ENCODE peak calls at places on chromosomes 5 and 9, in ten cellular contexts. One of them, this sample, is unnamed.
A peak's percentile ranks its signal among the peaks of the same experiment; 100 is the strongest.

GRCh38 chr9:130265431-130266235 is at the start of gene HMCN2:
- DNase-seq in transverse colon: no peak
- DNase-seq in astrocyte of the spinal cord: no peak
- DNase-seq in Panc1: no peak
- DNase-seq in ovary: no peak
- DNase-seq in breast epithelium: peak; percentile 40
- DNase-seq in pancreas: no peak
- DNase-seq in left ventricle myocardium inferior: peak; percentile 56
- DNase-seq in AG09309: no peak
- DNase-seq in upper lobe of right lung: no peak
- DNase-seq in this sample: peak; percentile 24

GRCh38 chr5:9350301-9350797 is 195.5 kb downstream of the SEMA5A start:
- DNase-seq in ovary: no peak
- DNase-seq in left ventricle myocardium inferior: no peak
- DNase-seq in AG09309: peak; percentile 75
- DNase-seq in Panc1: no peak
- DNase-seq in pancreas: no peak
- DNase-seq in transverse colon: no peak
- DNase-seq in astrocyte of the spinal cord: peak; percentile 65
- DNase-seq in upper lobe of right lung: no peak
- DNase-seq in breast epithelium: no peak
- DNase-seq in this sample: peak; percentile 75

GRCh38 chr5:129906177-129906887 is 2.1 kb downstream of the CHSY3 start:
- DNase-seq in AG09309: no peak
- DNase-seq in Panc1: no peak
- DNase-seq in left ventricle myocardium inferior: no peak
- DNase-seq in breast epithelium: no peak
- DNase-seq in ovary: no peak
- DNase-seq in upper lobe of right lung: peak; percentile 47
- DNase-seq in astrocyte of the spinal cord: peak; percentile 57
- DNase-seq in pancreas: no peak
- DNase-seq in transverse colon: peak; percentile 9
- DNase-seq in this sample: peak; percentile 33

GRCh38 chr5:1058988-1059883 is 50.6 kb downstream of the NKD2 start:
- DNase-seq in pancreas: no peak
- DNase-seq in astrocyte of the spinal cord: no peak
- DNase-seq in upper lobe of right lung: no peak
- DNase-seq in left ventricle myocardium inferior: peak; percentile 16
- DNase-seq in ovary: no peak
- DNase-seq in Panc1: no peak
- DNase-seq in AG09309: no peak
- DNase-seq in transverse colon: no peak
- DNase-seq in breast epithelium: no peak
- DNase-seq in this sample: no peak

GRCh38 chr9:112898872-112899281 is 8.2 kb upstream of the SLC46A2 start:
- DNase-seq in AG09309: no peak
- DNase-seq in ovary: no peak
- DNase-seq in astrocyte of the spinal cord: no peak
- DNase-seq in left ventricle myocardium inferior: no peak
- DNase-seq in transverse colon: no peak
- DNase-seq in Panc1: no peak
- DNase-seq in pancreas: no peak
- DNase-seq in upper lobe of right lung: no peak
- DNase-seq in breast epithelium: no peak
- DNase-seq in this sample: no peak

GRCh38 chr9:35749515-35750255 is 598 bp downstream of the RGP1 start:
- DNase-seq in Panc1: no peak
- DNase-seq in breast epithelium: no peak
- DNase-seq in upper lobe of right lung: peak; percentile 78
- DNase-seq in astrocyte of the spinal cord: no peak
- DNase-seq in ovary: peak; percentile 45
- DNase-seq in transverse colon: peak; percentile 75
- DNase-seq in AG09309: no peak
- DNase-seq in left ventricle myocardium inferior: no peak
- DNase-seq in pancreas: peak; percentile 49
- DNase-seq in this sample: peak; percentile 41

GRCh38 chr5:170159101-170159698 is 53.5 kb downstream of the FOXI1 start:
- DNase-seq in upper lobe of right lung: no peak
- DNase-seq in transverse colon: no peak
- DNase-seq in Panc1: no peak
- DNase-seq in ovary: no peak
- DNase-seq in AG09309: peak; percentile 62
- DNase-seq in astrocyte of the spinal cord: peak; percentile 47
- DNase-seq in pancreas: no peak
- DNase-seq in left ventricle myocardium inferior: no peak
- DNase-seq in breast epithelium: no peak
- DNase-seq in this sample: peak; percentile 23

GRCh38 chr9:93501406-93501805 is 48.0 kb upstream of the FAM120AOS start:
- DNase-seq in pancreas: no peak
- DNase-seq in transverse colon: no peak
- DNase-seq in left ventricle myocardium inferior: no peak
- DNase-seq in upper lobe of right lung: no peak
- DNase-seq in breast epithelium: no peak
- DNase-seq in astrocyte of the spinal cord: peak; percentile 46
- DNase-seq in Panc1: no peak
- DNase-seq in ovary: no peak
- DNase-seq in AG09309: no peak
- DNase-seq in this sample: no peak

GRCh38 chr5:159773062-159773924 is 143.0 kb upstream of the ADRA1B start:
- DNase-seq in transverse colon: peak; percentile 60
- DNase-seq in ovary: peak; percentile 88
- DNase-seq in breast epithelium: peak; percentile 54
- DNase-seq in AG09309: peak; percentile 46
- DNase-seq in Panc1: peak; percentile 15
- DNase-seq in pancreas: peak; percentile 34
- DNase-seq in upper lobe of right lung: peak; percentile 86
- DNase-seq in astrocyte of the spinal cord: peak; percentile 95
- DNase-seq in left ventricle myocardium inferior: peak; percentile 77
- DNase-seq in this sample: peak; percentile 84

GRCh38 chr9:27468450-27469110 is 55.5 kb upstream of the IFNK start:
- DNase-seq in upper lobe of right lung: no peak
- DNase-seq in transverse colon: no peak
- DNase-seq in breast epithelium: no peak
- DNase-seq in Panc1: no peak
- DNase-seq in ovary: no peak
- DNase-seq in pancreas: no peak
- DNase-seq in left ventricle myocardium inferior: no peak
- DNase-seq in AG09309: no peak
- DNase-seq in astrocyte of the spinal cord: peak; percentile 57
- DNase-seq in this sample: no peak

GRCh38 chr9:13857521-13857920 is 456.4 kb downstream of the NFIB start:
- DNase-seq in ovary: no peak
- DNase-seq in astrocyte of the spinal cord: no peak
- DNase-seq in pancreas: no peak
- DNase-seq in transverse colon: no peak
- DNase-seq in left ventricle myocardium inferior: no peak
- DNase-seq in upper lobe of right lung: no peak
- DNase-seq in AG09309: no peak
- DNase-seq in breast epithelium: no peak
- DNase-seq in Panc1: no peak
- DNase-seq in this sample: peak; percentile 46

GRCh38 chr9:91858670-91859030 is 91.4 kb downstream of the ROR2 start:
- DNase-seq in left ventricle myocardium inferior: no peak
- DNase-seq in upper lobe of right lung: no peak
- DNase-seq in ovary: no peak
- DNase-seq in astrocyte of the spinal cord: no peak
- DNase-seq in transverse colon: no peak
- DNase-seq in breast epithelium: no peak
- DNase-seq in Panc1: no peak
- DNase-seq in pancreas: no peak
- DNase-seq in AG09309: no peak
- DNase-seq in this sample: no peak

GRCh38 chr5:122858451-122858850 is 13.0 kb downstream of the SNX24 start:
- DNase-seq in breast epithelium: no peak
- DNase-seq in pancreas: no peak
- DNase-seq in Panc1: no peak
- DNase-seq in astrocyte of the spinal cord: no peak
- DNase-seq in left ventricle myocardium inferior: no peak
- DNase-seq in upper lobe of right lung: no peak
- DNase-seq in transverse colon: no peak
- DNase-seq in ovary: no peak
- DNase-seq in AG09309: no peak
- DNase-seq in this sample: no peak

GRCh38 chr5:25357605-25358004 is 712.8 kb upstream of the CDH10 start:
- DNase-seq in Panc1: no peak
- DNase-seq in breast epithelium: no peak
- DNase-seq in AG09309: no peak
- DNase-seq in pancreas: no peak
- DNase-seq in upper lobe of right lung: no peak
- DNase-seq in transverse colon: no peak
- DNase-seq in ovary: no peak
- DNase-seq in left ventricle myocardium inferior: no peak
- DNase-seq in astrocyte of the spinal cord: no peak
- DNase-seq in this sample: no peak

GRCh38 chr5:145449794-145450193 is 385.3 kb downstream of the PRELID2 start:
- DNase-seq in transverse colon: no peak
- DNase-seq in astrocyte of the spinal cord: no peak
- DNase-seq in ovary: no peak
- DNase-seq in upper lobe of right lung: no peak
- DNase-seq in Panc1: no peak
- DNase-seq in breast epithelium: no peak
- DNase-seq in AG09309: no peak
- DNase-seq in left ventricle myocardium inferior: no peak
- DNase-seq in pancreas: no peak
- DNase-seq in this sample: no peak
- TF ChIP-seq CTCF in transverse colon: no peak
- TF ChIP-seq CTCF in astrocyte of the spinal cord: no peak
- TF ChIP-seq CTCF in ovary: no peak
- TF ChIP-seq CTCF in upper lobe of right lung: no peak
- TF ChIP-seq CTCF in Panc1: peak; percentile 4
- TF ChIP-seq CTCF in breast epithelium: no peak
- TF ChIP-seq CTCF in AG09309: peak; percentile 38
- TF ChIP-seq CTCF in left ventricle myocardium inferior: no peak
- TF ChIP-seq CTCF in pancreas: no peak
- TF ChIP-seq CTCF in this sample: no peak

GRCh38 chr9:3746296-3747275 is 220.8 kb upstream of the RFX3 start:
- DNase-seq in left ventricle myocardium inferior: no peak
- DNase-seq in ovary: no peak
- DNase-seq in AG09309: peak; percentile 52
- DNase-seq in astrocyte of the spinal cord: peak; percentile 90
- DNase-seq in breast epithelium: no peak
- DNase-seq in upper lobe of right lung: no peak
- DNase-seq in pancreas: no peak
- DNase-seq in transverse colon: no peak
- DNase-seq in Panc1: no peak
- DNase-seq in this sample: peak; percentile 89
- H3K4me3 ChIP-seq in left ventricle myocardium inferior: no peak overlapping the region
- H3K4me3 ChIP-seq in ovary: no peak overlapping the region
- H3K4me3 ChIP-seq in AG09309: no peak overlapping the region
- H3K4me3 ChIP-seq in astrocyte of the spinal cord: no peak overlapping the region
- H3K4me3 ChIP-seq in breast epithelium: no peak overlapping the region
- H3K4me3 ChIP-seq in upper lobe of right lung: no peak overlapping the region
- H3K4me3 ChIP-seq in pancreas: no peak overlapping the region
- H3K4me3 ChIP-seq in transverse colon: no peak overlapping the region
- H3K4me3 ChIP-seq in Panc1: no peak overlapping the region
- H3K4me3 ChIP-seq in this sample: no peak overlapping the region

GRCh38 chr9:32069169-32069813 is 315.2 kb upstream of the ACO1 start:
- DNase-seq in ovary: no peak
- DNase-seq in upper lobe of right lung: no peak
- DNase-seq in pancreas: no peak
- DNase-seq in breast epithelium: no peak
- DNase-seq in left ventricle myocardium inferior: no peak
- DNase-seq in astrocyte of the spinal cord: no peak
- DNase-seq in AG09309: no peak
- DNase-seq in transverse colon: no peak
- DNase-seq in Panc1: no peak
- DNase-seq in this sample: no peak
- TF ChIP-seq CTCF in ovary: no peak
- TF ChIP-seq CTCF in upper lobe of right lung: peak; percentile 7
- TF ChIP-seq CTCF in pancreas: no peak
- TF ChIP-seq CTCF in breast epithelium: no peak
- TF ChIP-seq CTCF in left ventricle myocardium inferior: no peak
- TF ChIP-seq CTCF in astrocyte of the spinal cord: no peak
- TF ChIP-seq CTCF in AG09309: no peak
- TF ChIP-seq CTCF in transverse colon: no peak
- TF ChIP-seq CTCF in Panc1: peak; percentile 51
- TF ChIP-seq CTCF in this sample: no peak

DNA sequence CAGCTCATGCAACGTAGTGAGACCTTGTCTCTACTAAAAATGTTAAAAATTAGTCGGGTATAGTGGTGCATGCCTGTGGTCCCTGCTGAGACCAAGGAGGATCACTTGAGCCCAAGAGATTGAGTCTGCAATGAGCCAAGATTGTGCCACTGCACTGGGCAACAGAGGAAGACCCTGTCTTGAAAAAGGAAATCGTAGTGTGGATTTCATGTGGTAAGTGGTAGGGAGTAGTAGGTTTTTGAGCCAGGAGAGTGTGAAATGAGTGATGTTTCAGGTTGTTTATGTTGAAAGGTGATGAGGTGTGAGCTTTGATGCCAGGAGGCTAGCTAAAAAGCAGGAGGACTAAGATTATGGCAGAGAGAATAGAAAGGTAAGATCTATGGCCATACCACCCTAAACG is 5.9 kb downstream of the MATR3 start:
- DNase-seq in astrocyte of the spinal cord: no peak
- DNase-seq in transverse colon: no peak
- DNase-seq in ovary: no peak
- DNase-seq in breast epithelium: no peak
- DNase-seq in AG09309: no peak
- DNase-seq in left ventricle myocardium inferior: no peak
- DNase-seq in Panc1: no peak
- DNase-seq in pancreas: no peak
- DNase-seq in upper lobe of right lung: no peak
- DNase-seq in this sample: no peak
- H3K4me3 ChIP-seq in astrocyte of the spinal cord: no peak overlapping the region
- H3K4me3 ChIP-seq in transverse colon: no peak overlapping the region
- H3K4me3 ChIP-seq in ovary: no peak overlapping the region
- H3K4me3 ChIP-seq in breast epithelium: no peak overlapping the region
- H3K4me3 ChIP-seq in AG09309: no peak overlapping the region
- H3K4me3 ChIP-seq in left ventricle myocardium inferior: no peak overlapping the region
- H3K4me3 ChIP-seq in Panc1: no peak overlapping the region
- H3K4me3 ChIP-seq in pancreas: no peak overlapping the region
- H3K4me3 ChIP-seq in upper lobe of right lung: no peak overlapping the region
- H3K4me3 ChIP-seq in this sample: no peak overlapping the region

GRCh38 chr5:134171972-134172371 is 4.8 kb downstream of the SKP1 start:
- DNase-seq in astrocyte of the spinal cord: no peak
- DNase-seq in left ventricle myocardium inferior: no peak
- DNase-seq in pancreas: no peak
- DNase-seq in upper lobe of right lung: no peak
- DNase-seq in breast epithelium: no peak
- DNase-seq in ovary: no peak
- DNase-seq in Panc1: no peak
- DNase-seq in transverse colon: peak; percentile 78
- DNase-seq in AG09309: no peak
- DNase-seq in this sample: no peak
- TF ChIP-seq CTCF in astrocyte of the spinal cord: no peak
- TF ChIP-seq CTCF in left ventricle myocardium inferior: no peak
- TF ChIP-seq CTCF in pancreas: no peak
- TF ChIP-seq CTCF in upper lobe of right lung: no peak
- TF ChIP-seq CTCF in breast epithelium: no peak
- TF ChIP-seq CTCF in ovary: no peak
- TF ChIP-seq CTCF in Panc1: no peak
- TF ChIP-seq CTCF in transverse colon: no peak
- TF ChIP-seq CTCF in AG09309: no peak
- TF ChIP-seq CTCF in this sample: no peak

This sample was measured in foreskin fibroblast.